ENCODE peak calls at places on chromosomes 13 and 19, in five cellular contexts. E is fibroblast of villous mesenchyme, J is MM.1S, M is AG04450, Y is breast epithelium. U is an unnamed sample.

GRCh38 chr19:39325778-39326680 is 5.4 kb upstream of the LRFN1 start:
- DNase-seq in E (no peak), J (no peak), M (no peak), Y (no peak), U (no peak)

GRCh38 chr13:74047925-74048324 is 86.3 kb downstream of the KLF12 start:
- DNase-seq in E (no peak), J (no peak), M (no peak), Y (no peak), U (no peak)

GRCh38 chr13:36998624-36999041 is 507 bp downstream of the ALG5 start:
- DNase-seq in E (no peak), J (peak), M (no peak), Y (no peak), U (no peak)

GRCh38 chr13:110470272-110471009 is 91.1 kb downstream of the RAB20 start:
- DNase-seq in E (no peak), J (no peak), M (no peak), Y (no peak), U (no peak)

GRCh38 chr19:8451885-8452284 is 7.1 kb downstream of the HNRNPM start:
- DNase-seq in E (peak), J (no peak), M (no peak), Y (no peak), U (peak)

GRCh38 chr13:45370922-45371406 is 30.0 kb upstream of the TPT1 start:
- DNase-seq in E (peak), J (no peak), M (peak), Y (peak), U (peak)

GRCh38 chr19:3061214-3062161 is 807 bp downstream of the TLE5 start:
- DNase-seq in E (peak), J (no peak), M (no peak), Y (no peak), U (no peak)

GRCh38 chr19:56109216-56109615 is 11.9 kb downstream of the ZNF787 start:
- DNase-seq in E (peak), J (no peak), M (no peak), Y (no peak), U (no peak)

GRCh38 chr19:33005440-33005839 is 33.4 kb downstream of the FAAP24 start:
- DNase-seq in E (no peak), J (no peak), M (no peak), Y (no peak), U (no peak)

GRCh38 chr19:3275583-3276340 is 51.3 kb downstream of the CELF5 start:
- DNase-seq in E (peak), J (peak), M (peak), Y (peak), U (no peak)

GRCh38 chr13:71374471-71375041 is 492.4 kb downstream of the DACH1 start:
- DNase-seq in E (peak), J (no peak), M (no peak), Y (no peak), U (no peak)

DNA sequence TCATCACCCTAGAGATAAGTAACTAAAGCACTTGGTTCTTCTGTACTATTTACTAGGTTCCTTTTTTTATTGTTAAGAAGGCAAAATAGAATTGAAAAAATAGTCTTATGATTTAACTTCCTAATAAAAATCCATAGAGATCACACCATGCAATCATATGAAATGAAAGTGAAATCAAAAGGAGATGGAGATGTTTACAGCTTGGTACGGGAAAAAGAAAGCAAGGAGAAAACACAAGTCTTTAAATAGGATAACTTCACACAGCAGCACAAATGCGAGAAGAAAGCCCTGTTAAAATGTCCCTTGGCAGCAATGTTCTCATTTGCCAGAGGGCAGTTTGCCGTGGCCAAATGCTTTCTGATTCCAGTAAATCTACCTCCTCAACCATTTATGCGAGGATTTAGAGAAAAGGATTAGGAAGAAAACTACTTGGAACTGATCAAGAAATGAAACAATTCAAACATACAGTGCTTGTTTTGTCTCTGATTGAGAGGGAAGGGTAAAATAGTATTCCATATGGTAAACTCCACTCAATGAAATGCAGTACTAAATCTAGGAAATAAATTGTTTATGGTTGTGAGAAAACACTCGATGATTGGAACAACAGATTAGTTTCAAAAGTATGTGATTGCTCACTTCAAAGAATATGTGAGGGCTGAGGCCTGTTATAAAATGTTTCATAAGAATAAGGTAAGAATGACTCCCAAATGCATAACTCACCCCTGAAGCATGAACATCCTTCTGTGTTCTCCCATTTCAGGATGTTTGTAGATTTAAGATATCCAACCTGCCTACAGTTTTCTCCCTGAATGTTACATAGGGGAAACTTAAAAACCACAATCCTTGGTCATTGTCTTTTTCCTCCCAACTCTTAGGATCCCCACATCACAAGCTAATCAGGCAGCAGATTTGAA is 487.8 kb downstream of the DACH1 start:
- DNase-seq in E (peak), J (peak), M (no peak), Y (no peak), U (peak)
- H3K4me3 ChIP-seq in E (peak), J (peak), M (no peak), Y (peak), U (peak)

GRCh38 chr19:13824703-13825102 is 29.5 kb downstream of the ZSWIM4 start:
- DNase-seq in E (no peak), J (no peak), M (no peak), Y (no peak), U (no peak)
- TF ChIP-seq CTCF in E (no peak), J (no peak), M (no peak), Y (no peak), U (no peak)

DNA sequence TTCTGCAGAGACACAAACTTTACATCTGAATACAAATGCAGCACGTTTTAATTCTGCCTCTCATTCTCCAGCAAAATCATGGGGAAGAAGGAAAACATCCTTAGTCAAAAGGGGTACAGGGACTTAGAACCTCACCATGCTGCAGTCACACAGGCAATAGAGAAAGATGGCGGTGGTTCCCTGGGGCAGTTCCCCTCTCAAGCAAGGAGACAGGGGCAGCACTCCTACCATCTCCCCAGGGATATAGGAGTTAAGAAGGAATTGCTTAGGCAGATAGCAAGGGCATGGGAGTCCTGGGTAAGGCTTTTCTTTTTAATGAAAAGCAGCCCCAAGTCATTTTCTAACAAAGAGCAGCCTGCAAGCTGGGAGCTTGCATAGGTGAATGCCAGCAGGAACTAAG is 514.8 kb downstream of the IRS2 start:
- DNase-seq in E (no peak), J (no peak), M (no peak), Y (no peak), U (no peak)
- H3K4me3 ChIP-seq in E (no peak), J (no peak), M (no peak), Y (no peak), U (no peak)

GRCh38 chr19:18396471-18397241 is 766 bp downstream of the LRRC25 start:
- DNase-seq in E (no peak), J (no peak), M (no peak), Y (no peak), U (no peak)

GRCh38 chr19:18397242-18398202 is at the start of gene LRRC25:
- DNase-seq in E (no peak), J (no peak), M (no peak), Y (no peak), U (no peak)

GRCh38 chr19:18406749-18407148 is 9.3 kb upstream of the LRRC25 start:
- DNase-seq in E (no peak), J (no peak), M (no peak), Y (no peak), U (no peak)

GRCh38 chr19:18399008-18399407 is 1.6 kb upstream of the LRRC25 start:
- DNase-seq in E (peak), J (no peak), M (no peak), Y (no peak), U (no peak)

GRCh38 chr19:18401580-18402112 is 4.2 kb upstream of the LRRC25 start:
- DNase-seq in E (peak), J (peak), M (no peak), Y (no peak), U (no peak)
- TF ChIP-seq CTCF in E (peak), J (peak), M (peak), Y (no peak), U (peak)

GRCh38 chr13:53200498-53201453 is 172.2 kb downstream of the OLFM4 start:
- DNase-seq in E (peak), J (no peak), M (no peak), Y (no peak), U (no peak)

GRCh38 chr13:53198699-53199098 is 170.1 kb downstream of the OLFM4 start:
- DNase-seq in E (no peak), J (no peak), M (no peak), Y (no peak), U (no peak)

GRCh38 chr13:53204598-53204997 is 176.0 kb downstream of the OLFM4 start:
- DNase-seq in E (no peak), J (no peak), M (no peak), Y (no peak), U (no peak)

GRCh38 chr13:53200075-53200474 is 171.5 kb downstream of the OLFM4 start:
- DNase-seq in E (no peak), J (no peak), M (no peak), Y (no peak), U (no peak)

GRCh38 chr13:53201454-53202225 is 173.0 kb downstream of the OLFM4 start:
- DNase-seq in E (no peak), J (no peak), M (no peak), Y (no peak), U (no peak)
- H3K4me3 ChIP-seq in E (no peak), J (no peak), M (no peak), Y (no peak), U (no peak)